ENCODE peak calls at places on chromosomes 12 and 14, in four cellular contexts. One of them, this sample, is unnamed. For H3K27me3 and H3K4me1, the result is how much of the 10 kb centered on the place peaks cover.

GRCh38 chr12:23949212-23950010 is at the start of gene SOX5:
- DNase-seq in endodermal cell: peak
- DNase-seq in mammary epithelial cell: no peak
- DNase-seq in hepatocyte: peak
- DNase-seq in this sample: peak

GRCh38 chr12:10171954-10172353 is at the start of gene OLR1:
- DNase-seq in mammary epithelial cell: peak
- DNase-seq in hepatocyte: no peak
- DNase-seq in endodermal cell: no peak
- DNase-seq in this sample: no peak

GRCh38 chr14:79836577-79836976 is 374.7 kb downstream of the DIO2 start:
- DNase-seq in endodermal cell: no peak
- DNase-seq in hepatocyte: no peak
- DNase-seq in mammary epithelial cell: no peak
- DNase-seq in this sample: no peak

GRCh38 chr12:90366286-90366685 is 588.7 kb downstream of the CCER1 start:
- DNase-seq in hepatocyte: peak
- DNase-seq in endodermal cell: no peak
- DNase-seq in mammary epithelial cell: no peak
- DNase-seq in this sample: no peak

GRCh38 chr14:20008156-20008555 is 6.2 kb downstream of the OR4Q2 start:
- DNase-seq in mammary epithelial cell: no peak
- DNase-seq in endodermal cell: no peak
- DNase-seq in hepatocyte: no peak
- DNase-seq in this sample: no peak

GRCh38 chr12:562634-563033 is 100.6 kb downstream of the NINJ2 start:
- DNase-seq in mammary epithelial cell: no peak
- DNase-seq in endodermal cell: no peak
- DNase-seq in hepatocyte: no peak
- DNase-seq in this sample: no peak

GRCh38 chr12:77058740-77059139 is 6.6 kb downstream of the E2F7 start:
- DNase-seq in endodermal cell: no peak
- DNase-seq in mammary epithelial cell: peak
- DNase-seq in hepatocyte: no peak
- DNase-seq in this sample: no peak

GRCh38 chr14:93285048-93285447 is 47.8 kb downstream of the BTBD7 start:
- DNase-seq in hepatocyte: no peak
- DNase-seq in mammary epithelial cell: no peak
- DNase-seq in endodermal cell: no peak
- DNase-seq in this sample: no peak

GRCh38 chr14:64438181-64438839 is 27.0 kb upstream of the AKAP5 start:
- DNase-seq in hepatocyte: peak
- DNase-seq in endodermal cell: no peak
- DNase-seq in mammary epithelial cell: peak
- DNase-seq in this sample: peak

GRCh38 chr14:75934998-75935628 is 46.7 kb downstream of the TGFB3 start:
- DNase-seq in endodermal cell: no peak
- DNase-seq in hepatocyte: no peak
- DNase-seq in mammary epithelial cell: no peak
- DNase-seq in this sample: no peak

GRCh38 chr14:96583605-96584041 is 81.4 kb downstream of the PAPOLA start:
- DNase-seq in mammary epithelial cell: no peak
- DNase-seq in hepatocyte: no peak
- DNase-seq in endodermal cell: no peak
- DNase-seq in this sample: no peak

GRCh38 chr12:55446334-55446733 is 2.5 kb downstream of the OR6C2 start:
- DNase-seq in mammary epithelial cell: no peak
- DNase-seq in endodermal cell: no peak
- DNase-seq in hepatocyte: peak
- DNase-seq in this sample: peak

GRCh38 chr12:16950041-16950677 is 344.2 kb upstream of the LMO3 start:
- DNase-seq in hepatocyte: no peak
- DNase-seq in mammary epithelial cell: no peak
- DNase-seq in endodermal cell: peak
- DNase-seq in this sample: peak

GRCh38 chr12:104505095-104505819 is 48.5 kb downstream of the CHST11 start:
- DNase-seq in hepatocyte: no peak
- DNase-seq in endodermal cell: no peak
- DNase-seq in mammary epithelial cell: no peak
- DNase-seq in this sample: no peak

GRCh38 chr12:14979468-14979867 is 6.6 kb downstream of the PDE6H start:
- DNase-seq in mammary epithelial cell: no peak
- DNase-seq in endodermal cell: no peak
- DNase-seq in hepatocyte: no peak
- DNase-seq in this sample: no peak

GRCh38 chr12:53571295-53571694 is 54.9 kb downstream of the ATF7 start:
- DNase-seq in endodermal cell: no peak
- DNase-seq in hepatocyte: no peak
- DNase-seq in mammary epithelial cell: no peak
- DNase-seq in this sample: no peak

GRCh38 chr12:26182377-26182776 is 13.0 kb upstream of the SSPN start:
- DNase-seq in mammary epithelial cell: no peak
- DNase-seq in endodermal cell: no peak
- DNase-seq in hepatocyte: no peak
- DNase-seq in this sample: no peak

GRCh38 chr14:32022938-32023466 is 54.1 kb upstream of the ARHGAP5 start:
- DNase-seq in hepatocyte: no peak
- DNase-seq in endodermal cell: no peak
- DNase-seq in mammary epithelial cell: no peak
- DNase-seq in this sample: no peak

GRCh38 chr14:55103005-55103640 is 25.9 kb upstream of the LGALS3 start:
- DNase-seq in mammary epithelial cell: peak
- DNase-seq in endodermal cell: peak
- DNase-seq in hepatocyte: peak
- DNase-seq in this sample: peak

GRCh38 chr14:95513261-95513660 is 3.2 kb downstream of the SYNE3 start:
- DNase-seq in mammary epithelial cell: no peak
- DNase-seq in hepatocyte: no peak
- DNase-seq in endodermal cell: no peak
- DNase-seq in this sample: no peak

GRCh38 chr14:34049769-34050168 is 98.9 kb upstream of the EGLN3 start:
- DNase-seq in endodermal cell: no peak
- DNase-seq in hepatocyte: no peak
- DNase-seq in mammary epithelial cell: no peak
- DNase-seq in this sample: no peak

GRCh38 chr14:68039593-68039992 is 220.0 kb downstream of the RAD51B start:
- DNase-seq in mammary epithelial cell: peak
- DNase-seq in endodermal cell: no peak
- DNase-seq in hepatocyte: no peak
- DNase-seq in this sample: no peak

GRCh38 chr12:131959137-131959536 is 9.4 kb downstream of the EP400 start:
- DNase-seq in hepatocyte: no peak
- DNase-seq in endodermal cell: peak
- DNase-seq in mammary epithelial cell: no peak
- DNase-seq in this sample: no peak

GRCh38 chr14:57865450-57866198 is at the start of gene SLC35F4:
- DNase-seq in hepatocyte: peak
- DNase-seq in mammary epithelial cell: peak
- DNase-seq in endodermal cell: peak
- DNase-seq in this sample: no peak

GRCh38 chr12:40158592-40159111 is 52.8 kb upstream of the SLC2A13 start:
- DNase-seq in endodermal cell: no peak
- DNase-seq in hepatocyte: no peak
- DNase-seq in mammary epithelial cell: peak
- DNase-seq in this sample: no peak

GRCh38 chr12:113875681-113876080 is 90.4 kb downstream of the RBM19 start:
- DNase-seq in endodermal cell: no peak
- DNase-seq in hepatocyte: peak
- DNase-seq in mammary epithelial cell: no peak
- DNase-seq in this sample: no peak

GRCh38 chr12:109815225-109815624 is 18.0 kb downstream of the TRPV4 start:
- DNase-seq in endodermal cell: no peak
- DNase-seq in mammary epithelial cell: no peak
- DNase-seq in hepatocyte: no peak
- DNase-seq in this sample: no peak

GRCh38 chr12:6443361-6443983 is 1.3 kb upstream of the CD27 start:
- DNase-seq in endodermal cell: peak
- DNase-seq in hepatocyte: no peak
- DNase-seq in mammary epithelial cell: no peak
- DNase-seq in this sample: no peak

GRCh38 chr12:71438670-71439361 is 782 bp upstream of the LGR5 start:
- DNase-seq in endodermal cell: peak
- DNase-seq in mammary epithelial cell: no peak
- DNase-seq in hepatocyte: peak
- DNase-seq in this sample: peak
- H3K27me3 ChIP-seq in endodermal cell: under half
- H3K27me3 ChIP-seq in mammary epithelial cell: under half
- H3K27me3 ChIP-seq in hepatocyte: under half
- H3K27me3 ChIP-seq in this sample: under half

GRCh38 chr12:79267580-79267979 is 403.0 kb downstream of the SYT1 start:
- DNase-seq in mammary epithelial cell: no peak
- DNase-seq in endodermal cell: peak
- DNase-seq in hepatocyte: no peak
- DNase-seq in this sample: no peak
- H3K4me1 ChIP-seq in mammary epithelial cell: under half
- H3K4me1 ChIP-seq in endodermal cell: under half
- H3K4me1 ChIP-seq in hepatocyte: under half
- H3K4me1 ChIP-seq in this sample: under half

GRCh38 chr14:30035361-30035760 is 107.7 kb upstream of the PRKD1 start:
- DNase-seq in hepatocyte: no peak
- DNase-seq in endodermal cell: no peak
- DNase-seq in mammary epithelial cell: no peak
- DNase-seq in this sample: no peak
- H3K4me3 ChIP-seq in hepatocyte: no peak
- H3K4me3 ChIP-seq in endodermal cell: no peak
- H3K4me3 ChIP-seq in mammary epithelial cell: no peak
- H3K4me3 ChIP-seq in this sample: no peak

GRCh38 chr14:22532345-22533056 is 56.5 kb downstream of the DAD1 start:
- DNase-seq in endodermal cell: no peak
- DNase-seq in mammary epithelial cell: no peak
- DNase-seq in hepatocyte: no peak
- DNase-seq in this sample: no peak

GRCh38 chr14:22533739-22534359 is 55.2 kb downstream of the DAD1 start:
- DNase-seq in endodermal cell: no peak
- DNase-seq in mammary epithelial cell: no peak
- DNase-seq in hepatocyte: no peak
- DNase-seq in this sample: no peak

GRCh38 chr14:22531451-22532344 is 57.3 kb downstream of the DAD1 start:
- DNase-seq in endodermal cell: no peak
- DNase-seq in hepatocyte: no peak
- DNase-seq in mammary epithelial cell: no peak
- DNase-seq in this sample: no peak

GRCh38 chr14:22534547-22534946 is 54.5 kb downstream of the DAD1 start:
- DNase-seq in endodermal cell: no peak
- DNase-seq in mammary epithelial cell: no peak
- DNase-seq in hepatocyte: no peak
- DNase-seq in this sample: no peak

GRCh38 chr14:22533057-22533704 is 55.8 kb downstream of the DAD1 start:
- DNase-seq in endodermal cell: no peak
- DNase-seq in hepatocyte: no peak
- DNase-seq in mammary epithelial cell: no peak
- DNase-seq in this sample: no peak
- H3K27me3 ChIP-seq in endodermal cell: under half
- H3K27me3 ChIP-seq in hepatocyte: under half
- H3K27me3 ChIP-seq in mammary epithelial cell: under half
- H3K27me3 ChIP-seq in this sample: under half